ENCODE peak calls at places on chromosome 2, in nine cellular contexts. G is A549, S is neural progenitor cell, F is IMR-90, Z is GM23248, M is PC-3, H is HCT116, P is mesenchymal stem cell, L is mammary epithelial cell. V is an unnamed sample.

GRCh38 chr2:27356056-27356381 is 545 bp downstream of the GTF3C2 start:
- DNase-seq in P (peak), H (no peak), G (peak), F (peak), Z (peak), S (peak), L (peak), M (peak), V (peak)

GRCh38 chr2:201696151-201696659 is 2.2 kb downstream of the MPP4 start:
- DNase-seq in G (no peak), L (peak), H (no peak), Z (peak), M (peak), S (no peak), F (peak), P (peak), V (peak)

GRCh38 chr2:229980440-229981184 is 58.3 kb downstream of the FBXO36 start:
- DNase-seq in L (peak), P (peak), F (peak), M (peak), Z (peak), H (no peak), G (no peak), S (peak), V (peak)

GRCh38 chr2:176455865-176456291 is 186.6 kb downstream of the MTX2 start:
- DNase-seq in L (no peak), P (peak), M (no peak), S (peak), Z (peak), F (peak), G (peak), H (no peak), V (peak)

GRCh38 chr2:19033240-19033639 is 325.2 kb downstream of the OSR1 start:
- DNase-seq in S (no peak), Z (no peak), P (peak), L (no peak), M (no peak), F (peak), H (no peak), G (no peak), V (no peak)

GRCh38 chr2:64204006-64204632 is 59.9 kb upstream of the PELI1 start:
- DNase-seq in M (no peak), S (no peak), H (no peak), F (peak), G (no peak), L (peak), P (peak), Z (peak), V (peak)

GRCh38 chr2:173459363-173459762 is 104.7 kb downstream of the CDCA7 start:
- DNase-seq in F (no peak), M (no peak), P (no peak), G (no peak), Z (no peak), S (no peak), H (no peak), L (no peak), V (no peak)

GRCh38 chr2:169222665-169223064 is 139.7 kb downstream of the LRP2 start:
- DNase-seq in H (no peak), L (peak), F (no peak), G (no peak), S (no peak), P (no peak), M (peak), Z (no peak), V (peak)

GRCh38 chr2:99900589-99900988 is 241.8 kb downstream of the AFF3 start:
- DNase-seq in H (no peak), Z (no peak), L (no peak), S (no peak), M (no peak), F (no peak), P (no peak), G (no peak), V (no peak)

DNA sequence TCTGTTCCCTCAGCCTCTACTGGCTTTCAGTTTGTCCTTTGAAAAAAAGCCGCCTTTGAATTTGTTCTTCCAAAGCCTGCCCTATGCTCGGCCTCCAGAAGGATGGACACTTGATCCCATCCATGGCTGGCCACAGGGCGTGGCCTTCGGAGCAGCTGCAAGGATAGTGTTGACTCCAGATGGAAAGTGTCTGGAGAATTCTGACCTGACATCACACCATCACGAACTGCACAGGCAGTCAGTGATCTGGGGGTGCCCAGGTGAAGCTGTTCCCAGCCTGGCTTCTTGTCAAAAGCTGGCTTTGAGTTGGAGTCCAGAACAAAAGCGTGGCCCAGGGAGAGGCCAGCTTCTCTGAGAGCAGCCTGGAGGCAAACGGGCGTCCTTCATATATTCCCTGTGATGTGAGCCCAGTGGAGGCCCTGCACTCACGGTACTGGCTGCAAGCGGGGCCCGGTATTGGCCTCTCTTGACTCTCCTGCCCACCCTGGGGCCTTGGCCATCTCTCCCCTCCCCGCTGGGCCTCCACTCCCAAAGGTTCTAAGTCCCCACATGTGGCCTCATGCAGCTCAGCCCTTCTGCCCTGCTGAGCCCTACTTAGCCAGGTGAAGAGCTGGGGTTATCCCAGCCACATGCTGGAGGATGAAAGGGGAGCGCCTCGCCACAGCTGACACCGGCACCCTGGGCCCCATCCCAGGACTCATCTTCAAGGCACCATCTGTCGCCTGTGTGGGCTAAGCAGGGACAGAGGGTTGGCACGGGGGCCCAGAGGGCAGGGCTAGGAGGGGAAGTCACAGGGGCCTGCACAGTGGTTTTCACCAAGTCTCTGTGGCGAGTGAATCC is 20.4 kb upstream of the ATOH8 start:
- DNase-seq in P (no peak), Z (no peak), F (no peak), M (no peak), L (no peak), G (no peak), S (no peak), H (no peak), V (no peak)
- H3K4me2 ChIP-seq in P (no peak), Z (no peak), F (no peak), M (no peak), L (no peak), G (no peak), S (no peak), H (no peak), V (no peak)

DNA sequence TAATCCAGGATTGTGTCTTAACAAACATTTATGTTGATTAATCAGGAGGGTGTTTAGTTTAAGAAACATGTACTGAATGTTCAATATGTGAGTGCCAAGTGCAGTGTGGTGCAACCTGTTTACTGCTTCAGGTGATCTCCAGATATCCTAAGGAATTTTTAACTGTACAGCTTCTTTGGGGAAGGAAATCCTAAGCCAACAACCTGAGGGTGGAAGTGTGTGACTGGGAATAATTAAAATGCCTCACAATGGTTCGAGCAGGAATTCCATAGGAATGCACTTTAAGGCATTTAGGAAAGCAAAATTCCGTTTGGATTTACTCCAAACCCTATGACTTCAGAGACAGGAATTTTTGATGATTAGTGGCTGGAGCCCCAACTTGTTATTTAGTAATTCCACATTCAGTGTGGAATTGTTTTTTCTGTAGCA is 16.4 kb downstream of the CRIM1 start:
- DNase-seq in G (peak), P (peak), L (peak), F (peak), Z (peak), M (peak), S (peak), H (no peak), V (peak)
- H3K27ac ChIP-seq in G (peak), P (peak), L (peak), F (no peak), Z (peak), M (peak), S (no peak), H (peak), V (peak)

DNA sequence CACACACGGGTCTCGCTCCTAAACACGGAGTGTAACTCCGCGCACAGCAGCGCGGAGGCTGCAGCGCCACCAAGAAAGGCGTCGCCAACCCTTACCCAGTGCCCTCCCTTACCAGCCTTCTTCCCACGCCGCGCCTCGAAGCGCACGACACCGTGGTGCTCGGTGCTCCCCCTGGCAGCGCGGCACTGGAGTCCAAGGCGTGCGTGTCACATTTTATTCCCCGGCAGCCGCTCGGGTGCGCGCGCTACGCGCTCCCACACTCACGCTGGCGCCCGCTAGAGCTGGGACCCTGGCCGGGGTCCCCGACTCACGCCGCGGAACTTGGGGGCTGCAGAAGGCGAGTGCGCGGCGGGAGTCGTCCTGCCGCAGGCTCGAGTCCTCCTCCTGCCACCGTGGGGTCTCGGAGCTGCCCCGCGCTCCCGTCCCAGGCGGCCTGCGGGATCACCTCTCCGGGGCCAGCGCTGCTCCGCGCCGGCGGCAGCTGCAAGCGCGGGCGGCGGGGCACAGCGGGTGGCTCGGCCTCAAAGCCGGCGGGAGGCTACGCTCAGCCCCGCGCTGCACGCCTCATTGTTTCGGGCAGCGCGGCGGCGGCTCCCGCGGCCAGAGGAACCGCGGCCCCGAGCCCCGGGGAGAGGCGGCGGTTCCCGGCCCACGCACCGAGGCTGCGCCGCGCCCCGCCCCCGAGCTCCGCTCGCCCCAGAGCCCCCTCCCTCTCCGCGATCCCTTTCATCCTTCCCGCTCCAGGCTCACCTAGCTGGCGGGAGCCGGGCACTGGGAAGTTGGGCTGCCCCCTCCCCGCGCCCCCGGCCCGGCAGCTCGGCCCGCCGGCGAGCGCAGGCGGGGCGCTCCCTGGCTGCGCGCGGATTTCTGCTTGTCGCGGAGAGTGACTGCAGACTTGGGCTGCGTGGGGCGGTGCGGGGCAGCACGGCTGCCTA is at the start of gene ST6GAL2:
- DNase-seq in M (peak), G (peak), L (peak), H (no peak), Z (peak), P (peak), S (peak), F (no peak), V (no peak)
- H3K4me2 ChIP-seq in M (peak), G (peak), L (peak), H (no peak), Z (peak), P (peak), S (peak), F (no peak), V (peak)

GRCh38 chr2:79980116-79980515 is 324.4 kb downstream of the LRRTM1 start:
- DNase-seq in H (no peak), F (no peak), Z (no peak), M (no peak), P (no peak), S (no peak), G (no peak), L (no peak), V (no peak)

GRCh38 chr2:79980816-79981215 is 323.7 kb downstream of the LRRTM1 start:
- DNase-seq in H (no peak), M (no peak), Z (no peak), S (no peak), P (no peak), L (no peak), G (no peak), F (no peak), V (no peak)

GRCh38 chr2:79981316-79981715 is 323.2 kb downstream of the LRRTM1 start:
- DNase-seq in Z (no peak), L (no peak), F (no peak), P (no peak), H (no peak), G (no peak), M (no peak), S (no peak), V (no peak)

GRCh38 chr2:79984476-79984875 is 320.1 kb downstream of the LRRTM1 start:
- DNase-seq in F (peak), P (no peak), S (no peak), M (no peak), H (no peak), L (no peak), G (no peak), Z (peak), V (peak)

DNA sequence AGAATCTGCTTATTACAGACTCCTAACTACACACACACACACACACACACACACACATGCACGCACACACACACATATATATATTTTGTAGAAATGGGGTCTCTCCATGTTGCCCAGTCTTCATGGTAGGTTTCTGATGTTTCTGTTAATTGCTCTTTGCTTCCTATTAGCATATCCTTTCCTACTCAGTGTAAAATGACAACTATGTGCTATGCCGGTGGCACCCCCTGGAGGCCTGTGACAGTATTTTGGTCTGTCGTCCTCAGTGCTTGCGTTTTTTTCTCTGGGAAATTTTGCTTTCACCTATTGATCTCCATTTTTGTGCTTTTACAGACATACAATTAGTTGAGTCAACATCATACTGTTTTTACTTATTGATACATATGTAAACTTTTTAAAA is 322.1 kb downstream of the LRRTM1 start:
- DNase-seq in G (peak), M (peak), P (no peak), L (no peak), F (no peak), S (peak), H (no peak), Z (peak), V (no peak)
- H3K27ac ChIP-seq in G (no peak), M (no peak), P (no peak), L (no peak), F (no peak), S (no peak), H (no peak), Z (no peak), V (no peak)

DNA sequence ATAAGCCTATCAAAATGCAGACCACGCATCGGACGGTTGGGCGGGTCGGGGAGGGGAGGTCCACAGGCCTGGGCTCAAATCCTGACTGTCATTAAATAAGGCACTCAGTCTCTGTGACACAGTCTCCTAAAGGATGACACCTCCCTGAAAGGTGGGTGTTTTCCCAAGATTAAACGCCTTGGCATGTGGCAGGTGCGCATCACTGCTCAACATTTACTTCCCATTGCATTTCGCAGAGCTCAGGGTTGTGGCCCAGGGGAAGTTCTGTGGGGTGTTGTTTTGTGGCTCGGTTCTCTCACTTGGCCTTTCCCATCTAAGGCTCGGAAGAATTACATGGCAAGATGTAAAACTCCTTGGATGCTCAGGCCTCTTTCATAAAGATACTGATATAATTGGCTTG is 107.4 kb downstream of the NCK2 start:
- DNase-seq in G (no peak), H (no peak), L (no peak), P (no peak), F (no peak), Z (no peak), M (no peak), S (no peak), V (no peak)
- H3K4me2 ChIP-seq in G (no peak), H (no peak), L (no peak), P (no peak), F (no peak), Z (no peak), M (no peak), S (no peak), V (no peak)